ENCODE peak calls at places on chromosomes 4 and X, in six cellular contexts. G is left ventricle myocardium inferior, D is B cell, I is endothelial cell, F is ovary, H is cardiac muscle cell. S is an unnamed sample.

GRCh38 chr4:83582289-83582756 is 46.4 kb downstream of the GPAT3 start:
- DNase-seq in G (no peak), D (no peak), I (no peak), F (peak), H (peak), S (no peak)

GRCh38 chrX:141975839-141976238 is 72.1 kb downstream of the MAGEC1 start:
- DNase-seq in G (no peak), D (no peak), I (no peak), F (no peak), H (no peak), S (no peak)

GRCh38 chr4:100240008-100240407 is 49.7 kb upstream of the DDIT4L start:
- DNase-seq in G (peak), D (no peak), I (no peak), F (no peak), H (peak), S (no peak)

GRCh38 chr4:12692815-12693214 is 791.3 kb downstream of the RAB28 start:
- DNase-seq in G (no peak), D (no peak), I (no peak), F (no peak), H (peak), S (no peak)

GRCh38 chr4:188432328-188432727 is 293.1 kb downstream of the TRIML1 start:
- DNase-seq in G (no peak), D (no peak), I (no peak), F (no peak), H (peak), S (no peak)

GRCh38 chr4:109015413-109015810 is 252.6 kb upstream of the ETNPPL start:
- DNase-seq in G (no peak), D (no peak), I (no peak), F (no peak), H (no peak), S (no peak)

GRCh38 chr4:1502501-1502886 is 96.3 kb upstream of the NKX1-1 start:
- DNase-seq in G (no peak), D (no peak), I (no peak), F (no peak), H (no peak), S (no peak)

GRCh38 chrX:24341795-24342194 is 18.6 kb upstream of the SUPT20HL1 start:
- DNase-seq in G (no peak), D (no peak), I (no peak), F (no peak), H (peak), S (no peak)

GRCh38 chrX:153539979-153540358 is 22.5 kb downstream of the ATP2B3 start:
- DNase-seq in G (no peak), D (no peak), I (no peak), F (no peak), H (no peak), S (no peak)

GRCh38 chr4:77104405-77105292 is 28.9 kb upstream of the CCNI start:
- DNase-seq in G (peak), D (peak), I (no peak), F (peak), H (peak), S (no peak)

GRCh38 chr4:131388277-131388676 is 1760.8 kb upstream of the PCDH10 start:
- DNase-seq in G (no peak), D (no peak), I (no peak), F (no peak), H (no peak), S (no peak)

GRCh38 chr4:6419452-6420028 is 52.9 kb downstream of the PPP2R2C start:
- DNase-seq in G (no peak), D (no peak), I (no peak), F (no peak), H (peak), S (no peak)

GRCh38 chr4:139642364-139642763 is 23.3 kb upstream of the MGST2 start:
- DNase-seq in G (no peak), D (no peak), I (no peak), F (no peak), H (peak), S (no peak)

GRCh38 chr4:20126906-20127305 is 124.8 kb upstream of the SLIT2 start:
- DNase-seq in G (no peak), D (no peak), I (no peak), F (no peak), H (no peak), S (no peak)

GRCh38 chrX:72273718-72274117 is 3.3 kb downstream of the RPS4X start:
- DNase-seq in G (no peak), D (no peak), I (no peak), F (no peak), H (no peak), S (no peak)

GRCh38 chr4:98932539-98932938 is 3.6 kb upstream of the EIF4E start:
- DNase-seq in G (no peak), D (peak), I (no peak), F (no peak), H (no peak), S (no peak)

GRCh38 chr4:53935780-53936179 is 128.6 kb downstream of the CHIC2 start:
- DNase-seq in G (no peak), D (no peak), I (no peak), F (no peak), H (peak), S (no peak)

GRCh38 chr4:3440979-3441500 is 728 bp upstream of the HGFAC start:
- DNase-seq in G (no peak), D (no peak), I (no peak), F (no peak), H (peak), S (no peak)

GRCh38 chr4:31016322-31017061 is 296.3 kb downstream of the PCDH7 start:
- DNase-seq in G (no peak), D (no peak), I (no peak), F (no peak), H (no peak), S (no peak)

GRCh38 chrX:10797493-10797892 is 177.1 kb upstream of the MID1 start:
- DNase-seq in G (no peak), D (no peak), I (no peak), F (no peak), H (peak), S (no peak)

GRCh38 chr4:127604949-127605709 is 27.6 kb upstream of the INTU start:
- DNase-seq in G (no peak), D (no peak), I (no peak), F (no peak), H (peak), S (no peak)
- TF ChIP-seq CTCF in G (peak), D (peak), I (peak), F (no peak), H (peak), S (peak)

DNA sequence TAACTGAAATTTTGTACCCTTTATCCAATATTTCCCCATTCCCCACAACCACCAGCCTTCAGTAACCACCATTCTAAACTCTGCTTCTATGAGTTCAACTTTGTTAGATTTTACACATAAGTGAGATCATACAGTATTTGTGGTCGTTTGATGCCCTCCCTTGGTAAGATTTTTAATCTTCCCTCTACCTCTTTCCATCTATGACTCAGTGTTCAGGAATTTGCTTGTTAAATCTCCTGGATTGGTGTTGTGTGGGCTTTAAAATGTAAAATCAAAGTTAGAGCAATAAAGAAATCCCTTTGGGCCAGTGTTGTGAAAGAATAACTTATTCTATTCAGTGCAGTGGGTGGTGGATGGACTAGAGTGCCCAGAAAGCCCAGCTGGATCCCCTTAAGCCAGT is 37.4 kb downstream of the SLC16A2 start:
- DNase-seq in G (no peak), D (no peak), I (no peak), F (no peak), H (peak), S (no peak)
- TF ChIP-seq CTCF in G (no peak), D (no peak), I (no peak), F (no peak), H (no peak), S (peak)

GRCh38 chr4:47839259-47839658 is 1.4 kb upstream of the CORIN start:
- DNase-seq in G (no peak), D (peak), I (no peak), F (no peak), H (peak), S (no peak)
- TF ChIP-seq CTCF in G (peak), D (no peak), I (no peak), F (no peak), H (peak), S (peak)

GRCh38 chrX:148942754-148943153 is 442.3 kb downstream of the AFF2 start:
- DNase-seq in G (no peak), D (no peak), I (no peak), F (no peak), H (no peak), S (no peak)

DNA sequence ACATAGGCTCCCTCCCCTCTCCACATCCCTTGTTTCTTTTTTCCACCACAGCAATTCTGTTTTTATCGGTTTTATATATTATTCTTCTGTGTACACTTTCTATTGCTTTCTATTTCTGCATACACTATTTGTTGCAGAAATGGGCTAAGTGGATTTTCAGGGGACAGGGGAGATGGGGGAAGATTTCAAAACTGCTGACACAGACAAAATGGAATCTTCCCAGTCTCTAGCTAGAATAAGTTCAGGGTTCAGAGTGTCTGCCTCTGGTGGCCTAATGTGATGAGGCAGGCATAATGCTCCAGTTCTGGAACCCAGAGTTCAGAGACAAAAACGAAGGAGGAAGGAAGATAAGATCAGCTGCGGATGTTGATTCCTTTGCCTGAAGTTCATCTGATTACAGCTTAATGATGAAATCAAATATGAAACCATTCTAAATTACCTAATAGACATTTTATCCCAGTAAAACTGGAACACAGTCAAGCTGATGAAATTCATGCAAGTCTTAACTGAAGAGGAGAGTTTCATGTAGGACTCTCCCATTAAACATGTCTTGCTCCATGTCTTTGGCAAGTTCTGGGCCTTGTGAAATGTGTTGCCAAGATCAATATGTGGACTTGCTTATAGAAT is 447.1 kb downstream of the AFF2 start:
- DNase-seq in G (no peak), D (no peak), I (no peak), F (no peak), H (peak), S (no peak)
- TF ChIP-seq CTCF in G (no peak), D (no peak), I (no peak), F (no peak), H (no peak), S (no peak)

GRCh38 chr4:70979445-70980008 is 13.9 kb upstream of the DCK start:
- DNase-seq in G (no peak), D (peak), I (no peak), F (no peak), H (no peak), S (no peak)

GRCh38 chr4:70980196-70980595 is 13.3 kb upstream of the DCK start:
- DNase-seq in G (no peak), D (no peak), I (no peak), F (no peak), H (no peak), S (no peak)

GRCh38 chr4:70984587-70984986 is 8.9 kb upstream of the DCK start:
- DNase-seq in G (no peak), D (peak), I (no peak), F (no peak), H (no peak), S (no peak)
- TF ChIP-seq CTCF in G (no peak), D (peak), I (no peak), F (no peak), H (no peak), S (peak)

DNA sequence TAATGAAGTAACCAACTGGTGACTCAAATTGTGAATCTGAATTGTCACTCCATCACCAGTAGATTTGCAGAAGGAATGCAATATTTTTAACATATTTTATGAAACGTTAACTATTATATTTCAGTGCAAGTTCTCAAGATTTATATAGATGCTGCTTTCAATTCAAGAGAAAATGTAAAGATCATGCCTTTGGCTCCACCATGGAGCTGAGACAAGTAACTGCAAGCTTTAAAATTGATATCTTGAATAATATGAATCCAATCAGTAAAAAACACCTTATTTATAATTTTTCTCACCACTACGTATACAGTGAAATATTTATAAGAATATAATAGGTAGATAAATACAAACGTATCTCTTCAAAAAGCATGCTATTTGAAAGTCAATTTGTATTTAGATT is 27.8 kb upstream of the GALNTL6 start:
- DNase-seq in G (no peak), D (peak), I (no peak), F (no peak), H (no peak), S (no peak)
- TF ChIP-seq CTCF in G (no peak), D (peak), I (no peak), F (no peak), H (no peak), S (peak)

GRCh38 chrX:117510453-117510852 is 606.2 kb downstream of the KLHL13 start:
- DNase-seq in G (no peak), D (no peak), I (no peak), F (no peak), H (no peak), S (no peak)
- TF ChIP-seq CTCF in G (no peak), D (no peak), I (no peak), F (no peak), H (no peak), S (no peak)

GRCh38 chr4:113088050-113088449 is 38.6 kb downstream of the ANK2 start:
- DNase-seq in G (no peak), D (no peak), I (no peak), F (no peak), H (no peak), S (no peak)
- TF ChIP-seq CTCF in G (no peak), D (no peak), I (no peak), F (no peak), H (no peak), S (no peak)

GRCh38 chr4:80388284-80388607 is 52.7 kb downstream of the CFAP299 start:
- DNase-seq in G (no peak), D (no peak), I (no peak), F (no peak), H (no peak), S (no peak)
- TF ChIP-seq CTCF in G (no peak), D (no peak), I (no peak), F (no peak), H (no peak), S (no peak)